ENCODE peak calls at places on chromosomes 3 and 15, in seven cellular contexts. T is stomach, Z is fibroblast of villous mesenchyme, Q is epithelial cell of esophagus, Y is H1, K is Panc1, A is PC-9. F is an unnamed sample.

GRCh38 chr3:16132926-16133325 is 41.6 kb upstream of the GALNT15 start:
- DNase-seq in Q (no peak), Y (no peak), Z (peak; percentile 72), A (no peak), T (no peak), K (no peak), F (no peak)

GRCh38 chr3:136195258-136196063 is 674 bp downstream of the MSL2 start:
- DNase-seq in A (peak; percentile 47), Y (peak; percentile 85), Z (peak; percentile 60), Q (peak; percentile 82), T (peak; percentile 72), K (no peak), F (peak; percentile 91)

GRCh38 chr3:178203152-178203551 is 333.1 kb upstream of the KCNMB2 start:
- DNase-seq in T (no peak), A (no peak), K (no peak), Z (peak; percentile 46), Q (peak; percentile 24), Y (no peak), F (no peak)

GRCh38 chr3:49653016-49653415 is 21.1 kb upstream of the APEH start:
- DNase-seq in A (no peak), Y (no peak), Q (no peak), T (no peak), Z (no peak), K (no peak), F (no peak)

GRCh38 chr3:3281024-3281423 is 101.5 kb upstream of the CRBN start:
- DNase-seq in Q (no peak), Z (no peak), K (no peak), A (no peak), T (no peak), Y (no peak), F (peak; percentile 16)

GRCh38 chr15:51229907-51230328 is 108.5 kb downstream of the CYP19A1 start:
- DNase-seq in K (no peak), Z (peak; percentile 61), T (no peak), A (no peak), Q (peak; percentile 40), Y (no peak), F (peak; percentile 43)

GRCh38 chr3:12135029-12135634 is 23.6 kb downstream of the TIMP4 start:
- DNase-seq in K (no peak), Q (peak; percentile 66), Z (peak; percentile 61), A (peak; percentile 54), Y (peak; percentile 78), T (peak; percentile 81), F (peak; percentile 68)

GRCh38 chr3:60096403-60096802 is 1046.6 kb upstream of the CFAP20DC start:
- DNase-seq in Q (no peak), T (no peak), Z (no peak), A (no peak), Y (no peak), K (no peak), F (no peak)

GRCh38 chr3:176647988-176648387 is 549.3 kb downstream of the TBL1XR1 start:
- DNase-seq in A (no peak), T (no peak), Q (no peak), K (no peak), Y (no peak), Z (no peak), F (no peak)

GRCh38 chr15:25378501-25378901 is 60.3 kb downstream of the UBE3A start:
- DNase-seq in Z (no peak), K (no peak), Q (peak; percentile 10), T (no peak), Y (no peak), A (no peak), F (no peak)

GRCh38 chr3:115547207-115547606 is 76.1 kb upstream of the GAP43 start:
- DNase-seq in Z (no peak), Y (no peak), Q (no peak), T (no peak), K (no peak), A (no peak), F (no peak)

GRCh38 chr3:98483626-98484025 is 13.9 kb upstream of the OR5K2 start:
- DNase-seq in K (no peak), Y (no peak), Q (peak; percentile 16), T (no peak), A (peak; percentile 52), Z (no peak), F (no peak)

GRCh38 chr15:40439461-40440299 is 1.1 kb upstream of the BAHD1 start:
- DNase-seq in K (no peak), Y (peak; percentile 75), Q (peak; percentile 52), Z (no peak), A (peak; percentile 54), T (peak; percentile 47), F (peak; percentile 31)

GRCh38 chr15:26842391-26842790 is 24.5 kb upstream of the GABRA5 start:
- DNase-seq in A (no peak), Q (no peak), Z (no peak), Y (peak; percentile 63), K (no peak), T (no peak), F (no peak)

GRCh38 chr15:26841941-26842340 is 24.9 kb upstream of the GABRA5 start:
- DNase-seq in T (no peak), K (no peak), Q (no peak), Y (no peak), A (no peak), Z (no peak), F (no peak)

GRCh38 chr15:26841514-26841913 is 25.3 kb upstream of the GABRA5 start:
- DNase-seq in Q (no peak), Z (no peak), Y (no peak), K (no peak), T (no peak), A (no peak), F (no peak)

GRCh38 chr15:26844901-26845300 is 22.0 kb upstream of the GABRA5 start:
- DNase-seq in A (no peak), Y (no peak), K (no peak), Q (no peak), Z (no peak), T (no peak), F (no peak)

GRCh38 chr15:26838742-26839460 is 28.0 kb upstream of the GABRA5 start:
- DNase-seq in K (no peak), Q (no peak), T (no peak), Z (no peak), A (no peak), Y (peak; percentile 89), F (no peak)
- TF ChIP-seq CTCF in K (peak; percentile 66), Q (peak; percentile 31), T (no peak), Z (peak; percentile 17), A (peak; percentile 71), Y (peak; percentile 87), F (peak; percentile 45)

DNA sequence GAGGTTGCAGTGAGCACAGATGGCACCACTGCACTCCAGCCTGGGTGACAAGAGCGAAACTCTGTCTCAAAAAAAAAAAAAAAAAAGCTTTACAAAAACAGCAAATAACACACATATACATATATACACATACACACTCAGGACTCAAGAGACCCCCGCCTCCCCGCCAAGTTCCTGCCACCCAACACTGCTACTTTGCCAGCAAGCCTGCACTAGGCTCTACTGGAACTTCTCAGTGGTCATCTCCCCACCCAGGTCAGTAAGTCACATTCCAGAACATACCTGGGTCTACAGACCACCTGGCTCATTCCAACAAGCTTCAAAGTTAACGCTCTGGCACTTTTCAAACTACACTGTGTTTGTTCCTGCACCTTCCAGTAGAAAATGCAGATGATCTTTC is 62.3 kb downstream of the SENP2 start:
- DNase-seq in A (no peak), Z (no peak), Y (no peak), Q (no peak), T (no peak), K (no peak), F (no peak)
- H3K4me3 ChIP-seq in A (no peak overlapping the region), Z (no peak overlapping the region), Y (no peak overlapping the region), Q (no peak overlapping the region), T (no peak overlapping the region), K (no peak overlapping the region), F (no peak overlapping the region)

GRCh38 chr3:124491875-124492274 is 238.4 kb upstream of the UMPS start:
- DNase-seq in K (no peak), T (no peak), Y (no peak), Z (no peak), A (no peak), Q (no peak), F (no peak)

GRCh38 chr3:124491098-124491497 is 239.2 kb upstream of the UMPS start:
- DNase-seq in T (no peak), Y (no peak), A (no peak), K (no peak), Z (no peak), Q (peak; percentile 15), F (no peak)

GRCh38 chr3:124483915-124484470 is 246.3 kb upstream of the UMPS start:
- DNase-seq in K (no peak), T (no peak), A (no peak), Q (peak; percentile 37), Z (peak; percentile 8), Y (no peak), F (no peak)

GRCh38 chr3:124489506-124489905 is 240.7 kb upstream of the UMPS start:
- DNase-seq in Y (no peak), K (no peak), A (no peak), Z (no peak), T (no peak), Q (no peak), F (no peak)

GRCh38 chr3:124486324-124486723 is 243.9 kb upstream of the UMPS start:
- DNase-seq in T (no peak), Y (no peak), A (no peak), Z (no peak), Q (no peak), K (no peak), F (no peak)
- TF ChIP-seq CTCF in T (no peak), Y (peak; percentile 54), A (no peak), Z (no peak), Q (no peak), K (peak; percentile 24), F (no peak)

GRCh38 chr3:71990545-71990944 is 205.6 kb upstream of the PROK2 start:
- DNase-seq in Q (no peak), Y (no peak), K (no peak), A (no peak), T (no peak), Z (no peak), F (no peak)

GRCh38 chr3:71987089-71987735 is 202.3 kb upstream of the PROK2 start:
- DNase-seq in Z (peak; percentile 24), Y (no peak), K (no peak), Q (no peak), T (no peak), A (no peak), F (no peak)

GRCh38 chr3:71984843-71985594 is 200.1 kb upstream of the PROK2 start:
- DNase-seq in A (no peak), Z (no peak), Q (no peak), T (peak; percentile 37), Y (no peak), K (no peak), F (peak; percentile 97)

GRCh38 chr3:71989165-71989564 is 204.2 kb upstream of the PROK2 start:
- DNase-seq in T (no peak), K (no peak), A (no peak), Y (no peak), Z (no peak), Q (peak; percentile 8), F (no peak)

DNA sequence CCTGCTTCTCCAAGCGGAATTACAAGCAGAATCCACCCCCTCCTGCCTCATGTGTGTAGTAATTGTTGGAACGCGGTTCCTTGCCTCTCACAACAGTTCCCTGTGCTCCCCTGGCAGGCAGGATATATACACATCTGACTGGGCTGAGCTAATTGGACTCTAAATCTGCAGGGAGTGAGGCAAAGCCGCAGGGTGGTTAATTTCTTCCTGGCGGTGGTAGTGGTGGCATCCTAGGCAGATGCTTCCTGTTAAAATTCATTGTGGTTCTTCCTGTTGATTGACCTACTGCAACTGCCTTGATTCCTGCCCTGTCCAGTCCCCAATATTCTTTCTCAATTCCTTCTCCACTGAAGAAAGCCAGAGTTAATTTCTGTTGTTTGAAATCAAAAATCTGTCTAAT is 202.9 kb upstream of the PROK2 start:
- DNase-seq in Z (no peak), K (no peak), A (no peak), Q (no peak), T (no peak), Y (no peak), F (no peak)
- H3K4me3 ChIP-seq in Z (no peak overlapping the region), K (no peak overlapping the region), A (no peak overlapping the region), Q (no peak overlapping the region), T (no peak overlapping the region), Y (no peak overlapping the region), F (no peak overlapping the region)

GRCh38 chr15:99703603-99704443 is 29.4 kb downstream of the LYSMD4 start:
- DNase-seq in A (peak; percentile 54), K (peak; percentile 82), Z (peak; percentile 93), T (no peak), Q (peak; percentile 92), Y (no peak), F (peak; percentile 63)
- TF ChIP-seq CTCF in A (peak; percentile 58), K (peak; percentile 7), Z (peak; percentile 64), T (peak; percentile 50), Q (peak; percentile 70), Y (peak; percentile 35), F (peak; percentile 11)